ENCODE peak calls at places on chromosome 7, in five cellular contexts. U is PC-9, J is GM23248, Y is PC-3, M is GM23338. P is an unnamed sample.

GRCh38 chr7:77269360-77270075 is 69.9 kb upstream of the FGL2 start:
- DNase-seq in U (no peak), J (no peak), Y (no peak), M (no peak), P (peak; percentile 88)

GRCh38 chr7:130993671-130994365 is 259.8 kb upstream of the KLF14 start:
- DNase-seq in U (no peak), J (no peak), Y (no peak), M (no peak), P (no peak)

GRCh38 chr7:66913118-66914049 is 7.6 kb upstream of the TMEM248 start:
- DNase-seq in U (no peak), J (no peak), Y (peak; percentile 2), M (no peak), P (no peak)

GRCh38 chr7:124250297-124251034 is 217.6 kb upstream of the TMEM229A start:
- DNase-seq in U (no peak), J (no peak), Y (peak; percentile 62), M (no peak), P (no peak)

GRCh38 chr7:29109815-29110385 is 36.4 kb downstream of the CPVL start:
- DNase-seq in U (no peak), J (no peak), Y (peak; percentile 71), M (no peak), P (no peak)

GRCh38 chr7:94080551-94080950 is 76.4 kb upstream of the BET1 start:
- DNase-seq in U (no peak), J (no peak), Y (no peak), M (no peak), P (no peak)

GRCh38 chr7:92671502-92672169 is 81.4 kb upstream of the FAM133B start:
- DNase-seq in U (no peak), J (no peak), Y (peak; percentile 72), M (no peak), P (no peak)

GRCh38 chr7:134701272-134701671 is 54.6 kb downstream of the BPGM start:
- DNase-seq in U (no peak), J (peak; percentile 63), Y (peak; percentile 62), M (peak; percentile 74), P (peak; percentile 27)

GRCh38 chr7:16420649-16421332 is 547 bp downstream of the CRPPA start:
- DNase-seq in U (peak; percentile 92), J (peak; percentile 95), Y (peak; percentile 71), M (peak; percentile 89), P (peak; percentile 97)

GRCh38 chr7:151436446-151437162 is 3.3 kb downstream of the CRYGN start:
- DNase-seq in U (no peak), J (no peak), Y (no peak), M (no peak), P (no peak)

GRCh38 chr7:106369349-106369748 is 84.6 kb upstream of the NAMPT start:
- DNase-seq in U (no peak), J (peak; percentile 91), Y (peak; percentile 68), M (no peak), P (no peak)

GRCh38 chr7:106367018-106367420 is 82.2 kb upstream of the NAMPT start:
- DNase-seq in U (no peak), J (peak; percentile 58), Y (peak; percentile 57), M (peak; percentile 59), P (no peak)

GRCh38 chr7:106369816-106370215 is 85.0 kb upstream of the NAMPT start:
- DNase-seq in U (no peak), J (peak; percentile 35), Y (no peak), M (no peak), P (no peak)

GRCh38 chr7:106367664-106368063 is 82.9 kb upstream of the NAMPT start:
- DNase-seq in U (no peak), J (no peak), Y (no peak), M (no peak), P (no peak)

DNA sequence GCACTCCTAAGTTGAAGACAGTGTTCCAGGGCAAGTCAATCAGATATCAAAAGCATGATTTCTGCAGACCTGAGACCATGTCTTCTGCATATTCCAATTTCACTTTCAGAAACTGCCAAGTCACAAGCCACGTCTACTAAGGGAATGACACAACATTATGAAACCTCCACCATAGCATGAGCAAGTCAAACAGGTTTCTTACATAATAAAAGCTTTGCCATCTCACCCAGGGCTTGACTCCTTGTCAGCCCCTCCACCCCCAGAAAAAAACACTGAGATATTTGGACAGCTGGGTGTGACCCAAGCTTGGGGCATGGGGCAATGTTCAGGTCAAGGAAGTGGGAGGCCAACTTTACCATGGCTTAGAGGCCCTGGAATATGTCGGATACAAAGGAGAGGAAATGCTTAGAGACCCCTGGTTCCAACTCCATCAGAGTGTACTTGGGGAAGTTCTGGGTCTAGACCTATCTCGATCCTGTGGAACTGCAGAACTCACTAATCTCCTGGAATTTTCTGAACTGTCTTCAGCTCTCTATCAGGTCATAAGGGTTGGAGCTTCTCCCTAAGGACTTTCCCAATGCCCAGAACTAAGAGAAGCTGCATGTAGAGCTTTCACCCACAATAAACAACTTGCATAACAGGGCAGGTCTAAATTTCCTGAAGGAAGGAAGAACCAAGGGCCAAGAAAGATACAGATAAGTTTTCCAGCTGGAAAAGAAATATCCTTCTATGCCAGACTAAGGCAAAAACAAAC is 80.6 kb upstream of the NAMPT start:
- DNase-seq in U (peak; percentile 83), J (no peak), Y (peak; percentile 80), M (no peak), P (peak; percentile 77)
- H3K27ac ChIP-seq in U (peak overlapping the region; percentile 99), J (no peak overlapping the region), Y (peak overlapping the region; percentile 5), M (no peak overlapping the region), P (no peak overlapping the region)

GRCh38 chr7:50404392-50404791 is 45.8 kb downstream of the FIGNL1 start:
- DNase-seq in U (no peak), J (no peak), Y (no peak), M (peak; percentile 45), P (no peak)
- H3K36me3 ChIP-seq in U (no peaks in the 10 kb centered on the region), J (no peaks in the 10 kb centered on the region), Y (no peaks in the 10 kb centered on the region), M (no peaks in the 10 kb centered on the region), P (peaks cover 11% of the 10 kb centered on the region)

GRCh38 chr7:158313931-158314330 is 273.7 kb downstream of the PTPRN2 start:
- DNase-seq in U (no peak), J (no peak), Y (no peak), M (no peak), P (no peak)

GRCh38 chr7:158309844-158310763 is 277.5 kb downstream of the PTPRN2 start:
- DNase-seq in U (no peak), J (no peak), Y (no peak), M (no peak), P (no peak)

GRCh38 chr7:158311791-158312190 is 275.8 kb downstream of the PTPRN2 start:
- DNase-seq in U (no peak), J (no peak), Y (no peak), M (no peak), P (no peak)

GRCh38 chr7:158312789-158313188 is 274.8 kb downstream of the PTPRN2 start:
- DNase-seq in U (no peak), J (no peak), Y (no peak), M (no peak), P (no peak)

DNA sequence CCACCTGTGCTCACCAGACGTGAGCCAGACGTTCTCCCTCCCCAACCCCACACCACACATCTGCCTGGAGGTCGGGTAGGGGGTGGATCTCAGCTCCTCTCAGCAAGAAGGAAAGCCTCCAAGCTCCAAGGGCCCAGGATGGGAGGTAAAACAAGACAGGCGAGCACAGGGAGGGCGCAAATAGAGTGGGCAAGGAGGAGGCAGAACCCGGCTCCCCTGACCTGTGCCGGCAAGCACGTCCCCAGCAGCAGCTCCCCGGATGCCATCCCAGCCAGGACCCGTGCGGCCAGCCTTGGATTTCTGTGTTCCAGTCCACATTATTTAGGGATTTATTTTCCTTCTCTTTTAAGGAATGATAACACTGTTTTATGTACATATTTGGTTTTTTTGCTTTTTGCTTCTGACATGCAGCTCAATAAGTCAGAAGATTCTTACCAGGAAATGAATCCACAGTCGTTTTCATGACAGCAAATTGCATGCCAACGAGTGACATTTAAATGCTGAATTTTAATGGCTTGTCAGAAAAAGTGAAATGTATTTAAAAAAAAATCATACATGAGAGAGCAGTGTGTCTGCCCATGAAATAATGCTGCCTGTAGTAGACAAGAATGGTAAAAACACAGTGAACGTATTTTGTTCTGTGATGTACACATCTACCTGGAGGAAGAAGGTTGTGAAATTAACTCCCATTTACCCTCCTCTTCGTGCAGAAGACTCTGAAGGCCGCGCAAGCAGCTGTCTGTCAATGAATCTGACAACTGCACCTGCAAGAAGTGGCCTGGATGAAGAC is 276.5 kb downstream of the PTPRN2 start:
- DNase-seq in U (no peak), J (no peak), Y (no peak), M (no peak), P (no peak)
- H3F3A ChIP-seq in U (peaks cover 16% of the 10 kb centered on the region), J (no peaks in the 10 kb centered on the region), Y (no peaks in the 10 kb centered on the region), M (peaks cover 7% of the 10 kb centered on the region), P (no peaks in the 10 kb centered on the region)

GRCh38 chr7:1127001-1127400 is 33.0 kb downstream of the ZFAND2A start:
- DNase-seq in U (no peak), J (no peak), Y (no peak), M (no peak), P (no peak)

GRCh38 chr7:1125603-1125969 is 34.4 kb downstream of the ZFAND2A start:
- DNase-seq in U (no peak), J (no peak), Y (no peak), M (no peak), P (no peak)

GRCh38 chr7:1124164-1124563 is 35.8 kb downstream of the ZFAND2A start:
- DNase-seq in U (no peak), J (peak; percentile 69), Y (no peak), M (no peak), P (no peak)

GRCh38 chr7:1123721-1124120 is 35.8 kb downstream of the GPER1 start:
- DNase-seq in U (no peak), J (peak; percentile 90), Y (no peak), M (peak; percentile 87), P (no peak)

GRCh38 chr7:1124816-1125602 is 35.0 kb downstream of the ZFAND2A start:
- DNase-seq in U (no peak), J (peak; percentile 70), Y (no peak), M (no peak), P (no peak)
- H3K27ac ChIP-seq in U (no peak overlapping the region), J (peak overlapping the region; percentile 37), Y (no peak overlapping the region), M (no peak overlapping the region), P (no peak overlapping the region)

DNA sequence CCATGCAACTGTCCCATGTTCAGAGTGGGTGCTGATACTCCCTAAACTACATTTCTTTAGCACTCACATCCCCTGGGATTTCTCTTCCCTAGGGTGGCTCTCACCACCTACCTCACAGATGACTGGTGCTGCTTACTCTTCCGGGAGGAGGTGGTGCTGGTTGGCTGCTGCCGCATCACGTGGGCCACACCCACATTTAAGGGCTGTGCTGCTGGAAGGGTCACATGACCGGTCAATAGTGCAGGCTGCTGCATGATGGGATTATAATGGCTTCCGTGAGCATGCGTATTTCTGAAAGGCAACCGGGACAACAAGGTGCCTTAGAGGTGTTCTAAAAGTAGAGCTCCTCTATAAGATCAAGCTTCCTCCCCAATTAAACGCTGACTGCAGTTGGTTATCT is 76.8 kb downstream of the CLEC2L start:
- DNase-seq in U (no peak), J (no peak), Y (no peak), M (no peak), P (no peak)
- H3K36me3 ChIP-seq in U (peaks cover 8% of the 10 kb centered on the region), J (peaks cover 24% of the 10 kb centered on the region), Y (peaks cover 72% of the 10 kb centered on the region), M (no peaks in the 10 kb centered on the region), P (no peaks in the 10 kb centered on the region)

DNA sequence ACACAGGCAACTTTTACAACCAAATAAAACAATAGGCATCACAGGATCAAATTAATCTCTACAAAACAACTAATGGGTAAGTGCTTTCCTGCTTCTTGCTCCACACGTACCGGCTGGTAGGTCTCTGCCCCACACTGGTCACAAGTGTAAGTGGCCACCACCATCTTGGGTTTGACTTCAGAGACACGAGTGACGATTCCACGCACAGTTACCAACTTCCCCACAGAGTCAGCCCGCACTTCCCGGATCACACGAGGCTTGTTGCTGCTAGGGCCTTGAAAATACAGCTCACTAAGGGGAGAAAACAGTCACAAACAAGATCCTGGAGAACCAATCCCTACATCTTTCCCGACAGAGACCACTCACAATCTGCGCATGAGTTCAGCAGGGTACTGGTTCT is 2.3 kb downstream of the MCM7 start:
- DNase-seq in U (no peak), J (no peak), Y (no peak), M (no peak), P (no peak)
- H3F3A ChIP-seq in U (peaks cover 76% of the 10 kb centered on the region), J (peaks cover 21% of the 10 kb centered on the region), Y (no peaks in the 10 kb centered on the region), M (peaks cover 68% of the 10 kb centered on the region), P (peaks cover 22% of the 10 kb centered on the region)